ENCODE peak calls at places on chromosome X, in seven cellular contexts. A is Kasumi-1, M is H4, V is A549, Q is astrocyte of the spinal cord, S is GM12864, B is dorsolateral prefrontal cortex. C is an unnamed sample.

GRCh38 chrX:23659339-23659738 is 8.0 kb upstream of the PRDX4 start:
- DNase-seq in A (no peak), M (no peak), V (no peak), Q (no peak), S (no peak), B (no peak), C (no peak)

GRCh38 chrX:50988649-50989048 is 78.1 kb downstream of the BMP15 start:
- DNase-seq in A (no peak), M (no peak), V (peak), Q (peak), S (no peak), B (no peak), C (peak)

GRCh38 chrX:69323786-69324720 is 158.8 kb upstream of the PJA1 start:
- DNase-seq in A (no peak), M (no peak), V (no peak), Q (no peak), S (no peak), B (peak), C (no peak)

GRCh38 chrX:72330131-72330530 is 24.4 kb upstream of the CITED1 start:
- DNase-seq in A (no peak), M (no peak), V (no peak), Q (no peak), S (no peak), B (no peak), C (no peak)

GRCh38 chrX:21683910-21684309 is 25.8 kb upstream of the KLHL34 start:
- DNase-seq in A (no peak), M (no peak), V (no peak), Q (peak), S (no peak), B (no peak), C (no peak)

GRCh38 chrX:24498181-24498580 is 33.1 kb downstream of the PDK3 start:
- DNase-seq in A (no peak), M (peak), V (peak), Q (peak), S (no peak), B (no peak), C (peak)

GRCh38 chrX:121333942-121334341 is 286.5 kb downstream of the GLUD2 start:
- DNase-seq in A (no peak), M (no peak), V (no peak), Q (no peak), S (no peak), B (no peak), C (no peak)

GRCh38 chrX:53262918-53263394 is 18.4 kb downstream of the IQSEC2 start:
- DNase-seq in A (peak), M (peak), V (peak), Q (peak), S (no peak), B (no peak), C (no peak)

GRCh38 chrX:7334253-7334935 is 186.4 kb upstream of the PUDP start:
- DNase-seq in A (no peak), M (no peak), V (no peak), Q (peak), S (no peak), B (no peak), C (no peak)

GRCh38 chrX:101408530-101408836 is 461 bp downstream of the HNRNPH2 start:
- DNase-seq in A (no peak), M (no peak), V (no peak), Q (no peak), S (no peak), B (no peak), C (no peak)

GRCh38 chrX:74286950-74287349 is 17.0 kb upstream of the ZCCHC13 start:
- DNase-seq in A (no peak), M (peak), V (no peak), Q (peak), S (no peak), B (no peak), C (peak)

GRCh38 chrX:33277046-33277445 is 65.7 kb upstream of the DMD start:
- DNase-seq in A (no peak), M (no peak), V (no peak), Q (no peak), S (no peak), B (no peak), C (no peak)

GRCh38 chrX:152822383-152823086 is 8.0 kb downstream of the CETN2 start:
- DNase-seq in A (no peak), M (no peak), V (no peak), Q (no peak), S (no peak), B (no peak), C (no peak)

GRCh38 chrX:22296871-22297270 is 24.2 kb downstream of the CBLL2 start:
- DNase-seq in A (no peak), M (peak), V (no peak), Q (no peak), S (no peak), B (no peak), C (no peak)

GRCh38 chrX:47358387-47359065 is 11.9 kb upstream of the ZNF157 start:
- DNase-seq in A (peak), M (no peak), V (no peak), Q (no peak), S (no peak), B (no peak), C (no peak)

C was measured in erythroblast.